ENCODE peak calls at places on chromosomes 7 and 10, in five cellular contexts. One of them, this sample, is unnamed.

GRCh38 chr10:72886596-72887522 is 6.7 kb upstream of the OIT3 start:
- DNase-seq in OCI-LY7: no peak
- DNase-seq in activated CD8-positive, alpha-beta T cell treated with anti-CD3 and anti-CD28 coated beads for 36 hours: peak
- DNase-seq in PC-3: no peak
- DNase-seq in astrocyte of the cerebellum: no peak
- DNase-seq in this sample: no peak

GRCh38 chr7:140577656-140578055 is 63.0 kb downstream of the DENND2A start:
- DNase-seq in activated CD8-positive, alpha-beta T cell treated with anti-CD3 and anti-CD28 coated beads for 36 hours: no peak
- DNase-seq in astrocyte of the cerebellum: no peak
- DNase-seq in OCI-LY7: no peak
- DNase-seq in PC-3: no peak
- DNase-seq in this sample: no peak

GRCh38 chr7:134067164-134067563 is 60.0 kb upstream of the LRGUK start:
- DNase-seq in activated CD8-positive, alpha-beta T cell treated with anti-CD3 and anti-CD28 coated beads for 36 hours: no peak
- DNase-seq in OCI-LY7: no peak
- DNase-seq in PC-3: no peak
- DNase-seq in astrocyte of the cerebellum: no peak
- DNase-seq in this sample: no peak

GRCh38 chr7:16417958-16418357 is 3.4 kb downstream of the CRPPA start:
- DNase-seq in activated CD8-positive, alpha-beta T cell treated with anti-CD3 and anti-CD28 coated beads for 36 hours: peak
- DNase-seq in PC-3: no peak
- DNase-seq in OCI-LY7: no peak
- DNase-seq in astrocyte of the cerebellum: no peak
- DNase-seq in this sample: no peak

GRCh38 chr10:97483526-97483925 is 14.7 kb downstream of the MMS19 start:
- DNase-seq in astrocyte of the cerebellum: no peak
- DNase-seq in PC-3: no peak
- DNase-seq in OCI-LY7: no peak
- DNase-seq in activated CD8-positive, alpha-beta T cell treated with anti-CD3 and anti-CD28 coated beads for 36 hours: no peak
- DNase-seq in this sample: no peak

GRCh38 chr10:21329995-21330627 is 195.4 kb downstream of the SKIDA1 start:
- DNase-seq in activated CD8-positive, alpha-beta T cell treated with anti-CD3 and anti-CD28 coated beads for 36 hours: no peak
- DNase-seq in astrocyte of the cerebellum: peak
- DNase-seq in OCI-LY7: no peak
- DNase-seq in PC-3: peak
- DNase-seq in this sample: no peak

GRCh38 chr10:113765910-113766309 is 14.4 kb downstream of the PLEKHS1 start:
- DNase-seq in OCI-LY7: no peak
- DNase-seq in astrocyte of the cerebellum: no peak
- DNase-seq in PC-3: no peak
- DNase-seq in activated CD8-positive, alpha-beta T cell treated with anti-CD3 and anti-CD28 coated beads for 36 hours: no peak
- DNase-seq in this sample: no peak

GRCh38 chr10:63414481-63415260 is 51.1 kb downstream of the JMJD1C start:
- DNase-seq in astrocyte of the cerebellum: no peak
- DNase-seq in OCI-LY7: no peak
- DNase-seq in activated CD8-positive, alpha-beta T cell treated with anti-CD3 and anti-CD28 coated beads for 36 hours: no peak
- DNase-seq in PC-3: peak
- DNase-seq in this sample: no peak

GRCh38 chr10:129102906-129103693 is 363.9 kb upstream of the MGMT start:
- DNase-seq in PC-3: no peak
- DNase-seq in OCI-LY7: no peak
- DNase-seq in activated CD8-positive, alpha-beta T cell treated with anti-CD3 and anti-CD28 coated beads for 36 hours: no peak
- DNase-seq in astrocyte of the cerebellum: no peak
- DNase-seq in this sample: no peak

GRCh38 chr10:132272061-132272766 is 35.5 kb downstream of the STK32C start:
- DNase-seq in astrocyte of the cerebellum: peak
- DNase-seq in PC-3: no peak
- DNase-seq in activated CD8-positive, alpha-beta T cell treated with anti-CD3 and anti-CD28 coated beads for 36 hours: no peak
- DNase-seq in OCI-LY7: no peak
- DNase-seq in this sample: no peak

GRCh38 chr7:73893342-73894101 is 32.6 kb downstream of the TMEM270 start:
- DNase-seq in PC-3: no peak
- DNase-seq in astrocyte of the cerebellum: no peak
- DNase-seq in OCI-LY7: no peak
- DNase-seq in activated CD8-positive, alpha-beta T cell treated with anti-CD3 and anti-CD28 coated beads for 36 hours: no peak
- DNase-seq in this sample: no peak

GRCh38 chr10:13001041-13001886 is at the start of gene CCDC3:
- DNase-seq in astrocyte of the cerebellum: no peak
- DNase-seq in OCI-LY7: no peak
- DNase-seq in activated CD8-positive, alpha-beta T cell treated with anti-CD3 and anti-CD28 coated beads for 36 hours: peak
- DNase-seq in PC-3: no peak
- DNase-seq in this sample: peak

GRCh38 chr7:146172112-146172511 is 55.5 kb downstream of the CNTNAP2 start:
- DNase-seq in PC-3: peak
- DNase-seq in activated CD8-positive, alpha-beta T cell treated with anti-CD3 and anti-CD28 coated beads for 36 hours: no peak
- DNase-seq in astrocyte of the cerebellum: no peak
- DNase-seq in OCI-LY7: peak
- DNase-seq in this sample: no peak

GRCh38 chr10:119827430-119827829 is 45.2 kb downstream of the MCMBP start:
- DNase-seq in activated CD8-positive, alpha-beta T cell treated with anti-CD3 and anti-CD28 coated beads for 36 hours: no peak
- DNase-seq in astrocyte of the cerebellum: no peak
- DNase-seq in OCI-LY7: no peak
- DNase-seq in PC-3: no peak
- DNase-seq in this sample: no peak

GRCh38 chr7:55571534-55572377 is 546 bp downstream of the VOPP1 start:
- DNase-seq in OCI-LY7: peak
- DNase-seq in activated CD8-positive, alpha-beta T cell treated with anti-CD3 and anti-CD28 coated beads for 36 hours: peak
- DNase-seq in PC-3: peak
- DNase-seq in astrocyte of the cerebellum: no peak
- DNase-seq in this sample: peak

GRCh38 chr10:123135415-123136141 is at the start of gene HMX3:
- DNase-seq in OCI-LY7: no peak
- DNase-seq in astrocyte of the cerebellum: no peak
- DNase-seq in activated CD8-positive, alpha-beta T cell treated with anti-CD3 and anti-CD28 coated beads for 36 hours: peak
- DNase-seq in PC-3: no peak
- DNase-seq in this sample: peak

GRCh38 chr10:93873427-93874115 is 20.2 kb upstream of the SLC35G1 start:
- DNase-seq in PC-3: no peak
- DNase-seq in OCI-LY7: no peak
- DNase-seq in astrocyte of the cerebellum: no peak
- DNase-seq in activated CD8-positive, alpha-beta T cell treated with anti-CD3 and anti-CD28 coated beads for 36 hours: no peak
- DNase-seq in this sample: no peak

GRCh38 chr10:97425964-97426775 is at the start of gene PGAM1:
- DNase-seq in activated CD8-positive, alpha-beta T cell treated with anti-CD3 and anti-CD28 coated beads for 36 hours: peak
- DNase-seq in astrocyte of the cerebellum: peak
- DNase-seq in OCI-LY7: peak
- DNase-seq in PC-3: peak
- DNase-seq in this sample: peak

GRCh38 chr7:109206196-109206595 is 636.5 kb downstream of the DNAJB9 start:
- DNase-seq in astrocyte of the cerebellum: no peak
- DNase-seq in PC-3: no peak
- DNase-seq in activated CD8-positive, alpha-beta T cell treated with anti-CD3 and anti-CD28 coated beads for 36 hours: no peak
- DNase-seq in OCI-LY7: no peak
- DNase-seq in this sample: no peak
- TF ChIP-seq CTCF in astrocyte of the cerebellum: peak
- TF ChIP-seq CTCF in PC-3: peak
- TF ChIP-seq CTCF in activated CD8-positive, alpha-beta T cell treated with anti-CD3 and anti-CD28 coated beads for 36 hours: no peak
- TF ChIP-seq CTCF in OCI-LY7: peak
- TF ChIP-seq CTCF in this sample: no peak

GRCh38 chr10:76649723-76650127 is 987.9 kb downstream of the KCNMA1 start:
- DNase-seq in OCI-LY7: no peak
- DNase-seq in PC-3: peak
- DNase-seq in activated CD8-positive, alpha-beta T cell treated with anti-CD3 and anti-CD28 coated beads for 36 hours: no peak
- DNase-seq in astrocyte of the cerebellum: peak
- DNase-seq in this sample: no peak
- TF ChIP-seq CTCF in OCI-LY7: no peak
- TF ChIP-seq CTCF in PC-3: no peak
- TF ChIP-seq CTCF in activated CD8-positive, alpha-beta T cell treated with anti-CD3 and anti-CD28 coated beads for 36 hours: no peak
- TF ChIP-seq CTCF in astrocyte of the cerebellum: no peak
- TF ChIP-seq CTCF in this sample: no peak

GRCh38 chr7:139034855-139035587 is 821 bp downstream of the ZC3HAV1L start:
- DNase-seq in astrocyte of the cerebellum: no peak
- DNase-seq in activated CD8-positive, alpha-beta T cell treated with anti-CD3 and anti-CD28 coated beads for 36 hours: peak
- DNase-seq in PC-3: peak
- DNase-seq in OCI-LY7: no peak
- DNase-seq in this sample: peak
- TF ChIP-seq CTCF in astrocyte of the cerebellum: no peak
- TF ChIP-seq CTCF in activated CD8-positive, alpha-beta T cell treated with anti-CD3 and anti-CD28 coated beads for 36 hours: no peak
- TF ChIP-seq CTCF in PC-3: no peak
- TF ChIP-seq CTCF in OCI-LY7: no peak
- TF ChIP-seq CTCF in this sample: peak

DNA sequence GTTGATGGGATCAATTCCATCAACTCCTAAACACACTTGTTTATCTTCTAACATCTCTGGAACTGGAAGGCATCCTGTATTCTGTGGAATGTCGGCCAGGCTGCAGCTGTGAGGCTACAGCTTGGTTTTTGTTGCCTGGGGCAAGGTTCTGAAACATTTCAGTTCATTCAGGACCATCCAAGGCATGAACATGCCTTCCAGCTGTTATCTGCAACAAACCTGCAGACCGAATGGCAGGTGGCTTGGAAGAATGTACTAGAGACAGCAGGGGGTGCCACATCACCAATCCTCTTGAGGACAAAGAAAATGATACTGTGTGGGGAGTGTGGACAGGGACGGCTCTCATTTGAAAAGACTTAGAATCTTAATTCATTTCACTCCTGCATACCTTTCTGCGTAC is 12.4 kb downstream of the PAPOLB start:
- DNase-seq in OCI-LY7: peak
- DNase-seq in PC-3: peak
- DNase-seq in activated CD8-positive, alpha-beta T cell treated with anti-CD3 and anti-CD28 coated beads for 36 hours: peak
- DNase-seq in astrocyte of the cerebellum: no peak
- DNase-seq in this sample: peak
- TF ChIP-seq CTCF in OCI-LY7: peak
- TF ChIP-seq CTCF in PC-3: peak
- TF ChIP-seq CTCF in activated CD8-positive, alpha-beta T cell treated with anti-CD3 and anti-CD28 coated beads for 36 hours: peak
- TF ChIP-seq CTCF in astrocyte of the cerebellum: no peak
- TF ChIP-seq CTCF in this sample: peak

GRCh38 chr7:68166525-68166924 is 1169.9 kb downstream of the TYW1 start:
- DNase-seq in activated CD8-positive, alpha-beta T cell treated with anti-CD3 and anti-CD28 coated beads for 36 hours: no peak
- DNase-seq in PC-3: no peak
- DNase-seq in astrocyte of the cerebellum: no peak
- DNase-seq in OCI-LY7: no peak
- DNase-seq in this sample: no peak

GRCh38 chr7:68158686-68159255 is 1162.1 kb downstream of the TYW1 start:
- DNase-seq in astrocyte of the cerebellum: no peak
- DNase-seq in OCI-LY7: no peak
- DNase-seq in activated CD8-positive, alpha-beta T cell treated with anti-CD3 and anti-CD28 coated beads for 36 hours: no peak
- DNase-seq in PC-3: no peak
- DNase-seq in this sample: no peak

DNA sequence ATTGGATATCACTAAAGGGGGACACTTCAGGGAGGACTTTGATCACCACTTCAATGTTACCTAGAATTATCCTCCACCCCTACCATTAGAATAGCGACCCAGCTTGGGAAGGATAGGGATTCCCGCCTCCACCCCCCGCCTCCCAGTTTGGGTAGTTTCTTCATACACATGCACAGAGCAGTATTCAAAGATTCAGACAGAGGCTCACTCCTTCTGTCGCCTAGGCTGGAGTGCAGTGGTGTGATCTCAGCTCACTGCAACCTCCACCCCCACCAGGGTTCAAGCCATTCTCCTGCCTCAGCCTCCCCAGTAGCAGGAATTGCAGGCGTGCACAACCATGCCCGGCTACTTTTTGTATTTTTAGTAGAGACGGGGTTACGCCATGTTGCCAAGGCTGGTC is 1166.1 kb downstream of the TYW1 start:
- DNase-seq in OCI-LY7: no peak
- DNase-seq in astrocyte of the cerebellum: no peak
- DNase-seq in PC-3: no peak
- DNase-seq in activated CD8-positive, alpha-beta T cell treated with anti-CD3 and anti-CD28 coated beads for 36 hours: no peak
- DNase-seq in this sample: no peak
- TF ChIP-seq CTCF in OCI-LY7: no peak
- TF ChIP-seq CTCF in astrocyte of the cerebellum: no peak
- TF ChIP-seq CTCF in PC-3: no peak
- TF ChIP-seq CTCF in activated CD8-positive, alpha-beta T cell treated with anti-CD3 and anti-CD28 coated beads for 36 hours: no peak
- TF ChIP-seq CTCF in this sample: no peak

DNA sequence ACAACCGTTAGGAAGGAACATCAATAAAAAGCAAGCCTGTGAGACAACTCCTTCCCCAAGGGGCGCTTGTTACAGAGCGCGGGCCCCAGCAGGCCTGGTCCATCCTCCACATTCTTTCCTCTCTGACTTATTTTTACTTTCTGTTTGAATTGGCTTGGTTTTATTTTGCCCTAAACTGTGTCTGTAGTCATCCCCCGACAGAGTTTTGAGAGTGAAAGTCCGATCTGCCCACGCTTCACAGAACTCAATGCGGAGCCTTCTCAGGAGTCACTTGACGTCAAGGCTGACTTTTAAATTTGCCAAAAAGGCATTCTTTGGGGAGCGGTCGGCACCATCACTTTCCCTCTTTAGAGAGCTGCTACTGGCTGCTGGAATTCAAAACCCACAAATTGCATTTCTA is 150.1 kb upstream of the KLF6 start:
- DNase-seq in OCI-LY7: no peak
- DNase-seq in PC-3: no peak
- DNase-seq in astrocyte of the cerebellum: peak
- DNase-seq in activated CD8-positive, alpha-beta T cell treated with anti-CD3 and anti-CD28 coated beads for 36 hours: peak
- DNase-seq in this sample: peak
- TF ChIP-seq CTCF in OCI-LY7: no peak
- TF ChIP-seq CTCF in PC-3: no peak
- TF ChIP-seq CTCF in astrocyte of the cerebellum: no peak
- TF ChIP-seq CTCF in activated CD8-positive, alpha-beta T cell treated with anti-CD3 and anti-CD28 coated beads for 36 hours: no peak
- TF ChIP-seq CTCF in this sample: no peak

DNA sequence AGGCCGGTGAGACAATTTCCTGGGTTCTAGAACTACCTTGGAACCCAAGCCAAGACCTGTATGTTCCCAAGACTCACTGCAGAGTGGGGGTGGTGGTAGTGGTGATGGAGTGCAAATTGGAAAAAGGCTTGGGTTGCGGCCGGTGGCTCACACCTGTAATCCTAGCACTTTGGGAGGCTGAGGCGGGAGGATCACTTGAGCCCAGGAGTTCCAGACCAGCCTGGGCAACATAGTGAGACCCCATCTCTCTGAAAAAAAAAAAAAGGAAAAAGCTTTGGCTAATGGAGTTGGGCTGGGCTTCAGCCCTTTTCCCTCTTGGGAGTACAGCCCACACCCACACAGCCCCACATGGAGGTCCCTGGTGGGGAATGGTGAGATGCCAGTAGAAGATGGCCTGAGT is 4.1 kb downstream of the AP4M1 start:
- DNase-seq in activated CD8-positive, alpha-beta T cell treated with anti-CD3 and anti-CD28 coated beads for 36 hours: no peak
- DNase-seq in PC-3: no peak
- DNase-seq in astrocyte of the cerebellum: no peak
- DNase-seq in OCI-LY7: no peak
- DNase-seq in this sample: no peak
- TF ChIP-seq CTCF in activated CD8-positive, alpha-beta T cell treated with anti-CD3 and anti-CD28 coated beads for 36 hours: no peak
- TF ChIP-seq CTCF in PC-3: no peak
- TF ChIP-seq CTCF in astrocyte of the cerebellum: no peak
- TF ChIP-seq CTCF in OCI-LY7: no peak
- TF ChIP-seq CTCF in this sample: no peak

GRCh38 chr7:76220185-76221057 is 18.7 kb downstream of the SRRM3 start:
- DNase-seq in astrocyte of the cerebellum: peak
- DNase-seq in OCI-LY7: no peak
- DNase-seq in activated CD8-positive, alpha-beta T cell treated with anti-CD3 and anti-CD28 coated beads for 36 hours: no peak
- DNase-seq in PC-3: peak
- DNase-seq in this sample: no peak
- TF ChIP-seq CTCF in astrocyte of the cerebellum: peak
- TF ChIP-seq CTCF in OCI-LY7: no peak
- TF ChIP-seq CTCF in activated CD8-positive, alpha-beta T cell treated with anti-CD3 and anti-CD28 coated beads for 36 hours: no peak
- TF ChIP-seq CTCF in PC-3: no peak
- TF ChIP-seq CTCF in this sample: no peak

DNA sequence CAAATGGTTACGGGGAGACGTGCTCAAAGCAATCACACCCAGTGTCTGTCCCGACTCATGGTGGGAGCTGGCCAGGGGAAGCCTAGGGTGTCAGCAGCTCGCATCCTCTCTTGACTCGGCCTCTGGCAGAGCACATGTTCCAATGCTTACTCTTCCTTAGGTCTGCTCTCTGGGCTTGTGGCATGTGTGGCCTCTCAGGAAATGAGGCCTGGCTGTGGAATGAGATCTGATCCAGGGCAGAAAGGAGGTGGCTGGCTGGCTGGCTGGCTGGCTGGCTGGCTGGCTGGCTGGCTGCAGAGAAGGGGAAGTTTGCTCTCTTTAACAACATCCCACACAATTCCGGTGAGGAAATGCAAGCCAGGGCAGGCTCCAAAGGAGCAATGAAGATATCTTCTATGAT is 153.4 kb downstream of the FANK1 start:
- DNase-seq in astrocyte of the cerebellum: no peak
- DNase-seq in PC-3: peak
- DNase-seq in activated CD8-positive, alpha-beta T cell treated with anti-CD3 and anti-CD28 coated beads for 36 hours: no peak
- DNase-seq in OCI-LY7: no peak
- DNase-seq in this sample: no peak
- TF ChIP-seq CTCF in astrocyte of the cerebellum: no peak
- TF ChIP-seq CTCF in PC-3: no peak
- TF ChIP-seq CTCF in activated CD8-positive, alpha-beta T cell treated with anti-CD3 and anti-CD28 coated beads for 36 hours: no peak
- TF ChIP-seq CTCF in OCI-LY7: no peak
- TF ChIP-seq CTCF in this sample: no peak

This sample was measured in GM13976.